ENCODE peak calls at places on chromosomes 16 and 17, in seven cellular contexts. N is NCI-H2081; H is lower lobe of right lung; P is amygdala; W is tibial nerve; V is activated CD4-positive, alpha-beta T cell treated with anti-CD3 and anti-CD28 coated beads, Interleukin-2, amount 50 U/mL, for 1 hour; L is GM12878. K is an unnamed sample.
A peak's percentile ranks its signal among the peaks of the same experiment; 100 is the strongest.

GRCh38 chr16:56673916-56674315 is 4.3 kb downstream of the MT1H start:
- DNase-seq in N (no peak), H (no peak), P (no peak), W (no peak), V (no peak), L (no peak), K (peak; percentile 71)

GRCh38 chr16:31038993-31039392 is 5.6 kb downstream of the STX4 start:
- DNase-seq in N (no peak), H (no peak), P (no peak), W (no peak), V (no peak), L (no peak), K (no peak)

GRCh38 chr17:74430706-74431567 is 951 bp upstream of the GPRC5C start:
- DNase-seq in N (peak; percentile 85), H (peak; percentile 90), P (peak; percentile 59), W (peak; percentile 47), V (no peak), L (peak; percentile 26), K (peak; percentile 28)

GRCh38 chr17:62663304-62663703 is 35.8 kb downstream of the MRC2 start:
- DNase-seq in N (no peak), H (peak; percentile 19), P (no peak), W (no peak), V (no peak), L (no peak), K (no peak)

GRCh38 chr17:77009877-77010276 is 130.9 kb upstream of the SEC14L1 start:
- DNase-seq in N (no peak), H (no peak), P (no peak), W (no peak), V (no peak), L (no peak), K (no peak)

GRCh38 chr17:77571562-77571981 is 386.9 kb upstream of the TNRC6C start:
- DNase-seq in N (no peak), H (peak; percentile 48), P (no peak), W (no peak), V (peak; percentile 6), L (no peak), K (peak; percentile 24)

GRCh38 chr16:9159839-9160550 is 68.6 kb downstream of the HAPSTR1 start:
- DNase-seq in N (peak; percentile 28), H (peak; percentile 59), P (peak; percentile 55), W (no peak), V (no peak), L (peak; percentile 4), K (no peak)

GRCh38 chr16:15811778-15812750 is 44.8 kb downstream of the MYH11 start:
- DNase-seq in N (no peak), H (no peak), P (no peak), W (no peak), V (no peak), L (no peak), K (no peak)

GRCh38 chr16:15466886-15467781 is 32.7 kb downstream of the BMERB1 start:
- DNase-seq in N (peak; percentile 6), H (no peak), P (no peak), W (no peak), V (no peak), L (no peak), K (no peak)

K was measured in Peyer's patch.